ENCODE peak calls at places on chromosomes 5 and 9, in ten cellular contexts. H is A549, U is endothelial cell of umbilical vein, E is lower leg skin, R is neural crest cell, F is MM.1S, O is kidney, L is HFF-Myc, Y is heart left ventricle, C is AG09319. B is an unnamed sample.
A peak's percentile ranks its signal among the peaks of the same experiment; 100 is the strongest.

GRCh38 chr9:131467214-131467935 is 35.3 kb upstream of the POMT1 start:
- DNase-seq in H (no peak), U (no peak), E (no peak), R (no peak), F (no peak), O (no peak), L (no peak), Y (no peak), C (no peak), B (no peak)

GRCh38 chr5:122156724-122157325 is 27.5 kb downstream of the ZNF474 start:
- DNase-seq in H (peak; percentile 43), U (peak; percentile 42), E (no peak), R (no peak), F (peak; percentile 54), O (no peak), L (no peak), Y (no peak), C (no peak), B (no peak)

GRCh38 chr9:121278535-121279169 is 10.7 kb downstream of the GSN start:
- DNase-seq in H (peak; percentile 75), U (peak; percentile 84), E (peak; percentile 88), R (peak; percentile 48), F (peak; percentile 56), O (peak; percentile 80), L (peak; percentile 99), Y (peak; percentile 77), C (peak; percentile 98), B (peak; percentile 99)

GRCh38 chr9:14428781-14429230 is 114.9 kb upstream of the NFIB start:
- DNase-seq in H (peak; percentile 69), U (peak; percentile 68), E (peak; percentile 51), R (peak; percentile 87), F (peak; percentile 25), O (peak; percentile 76), L (peak; percentile 50), Y (peak; percentile 67), C (peak; percentile 52), B (no peak)

GRCh38 chr9:113542016-113542415 is 78.5 kb downstream of the RGS3 start:
- DNase-seq in H (no peak), U (no peak), E (no peak), R (no peak), F (no peak), O (no peak), L (no peak), Y (no peak), C (no peak), B (no peak)

GRCh38 chr9:130891699-130892502 is 4.7 kb downstream of the QRFP start:
- DNase-seq in H (no peak), U (no peak), E (no peak), R (peak; percentile 35), F (no peak), O (peak; percentile 46), L (no peak), Y (no peak), C (no peak), B (no peak)

GRCh38 chr9:74309654-74310053 is 187.5 kb upstream of the RORB start:
- DNase-seq in H (no peak), U (no peak), E (no peak), R (no peak), F (no peak), O (no peak), L (no peak), Y (no peak), C (no peak), B (no peak)

GRCh38 chr5:137847699-137848098 is 20.0 kb upstream of the MYOT start:
- DNase-seq in H (no peak), U (no peak), E (no peak), R (no peak), F (no peak), O (no peak), L (no peak), Y (peak; percentile 51), C (no peak), B (no peak)

GRCh38 chr9:86185872-86186271 is 73.6 kb downstream of the C9orf153 start:
- DNase-seq in H (no peak), U (no peak), E (no peak), R (no peak), F (no peak), O (no peak), L (no peak), Y (no peak), C (no peak), B (no peak)

GRCh38 chr5:90562331-90562730 is 3.7 kb downstream of the ADGRV1 start:
- DNase-seq in H (no peak), U (no peak), E (no peak), R (no peak), F (no peak), O (no peak), L (no peak), Y (no peak), C (no peak), B (no peak)

GRCh38 chr9:37283730-37284235 is 138.7 kb upstream of the GRHPR start:
- DNase-seq in H (peak; percentile 63), U (peak; percentile 41), E (no peak), R (no peak), F (no peak), O (no peak), L (no peak), Y (no peak), C (no peak), B (peak; percentile 17)

GRCh38 chr5:150523472-150524350 is 15.8 kb downstream of the NDST1 start:
- DNase-seq in H (peak; percentile 87), U (peak; percentile 69), E (no peak), R (peak; percentile 26), F (peak; percentile 23), O (peak; percentile 70), L (peak; percentile 61), Y (no peak), C (peak; percentile 52), B (no peak)

GRCh38 chr5:43049216-43049615 is 9.1 kb upstream of the ANXA2R start:
- DNase-seq in H (no peak), U (no peak), E (no peak), R (no peak), F (no peak), O (no peak), L (no peak), Y (no peak), C (no peak), B (no peak)

GRCh38 chr5:115465416-115465815 is 79.2 kb downstream of the FEM1C start:
- DNase-seq in H (no peak), U (no peak), E (no peak), R (no peak), F (no peak), O (no peak), L (no peak), Y (no peak), C (no peak), B (no peak)

GRCh38 chr9:129714393-129715051 is 38.3 kb downstream of the PTGES start:
- DNase-seq in H (no peak), U (no peak), E (no peak), R (no peak), F (no peak), O (no peak), L (no peak), Y (no peak), C (peak; percentile 70), B (no peak)

DNA sequence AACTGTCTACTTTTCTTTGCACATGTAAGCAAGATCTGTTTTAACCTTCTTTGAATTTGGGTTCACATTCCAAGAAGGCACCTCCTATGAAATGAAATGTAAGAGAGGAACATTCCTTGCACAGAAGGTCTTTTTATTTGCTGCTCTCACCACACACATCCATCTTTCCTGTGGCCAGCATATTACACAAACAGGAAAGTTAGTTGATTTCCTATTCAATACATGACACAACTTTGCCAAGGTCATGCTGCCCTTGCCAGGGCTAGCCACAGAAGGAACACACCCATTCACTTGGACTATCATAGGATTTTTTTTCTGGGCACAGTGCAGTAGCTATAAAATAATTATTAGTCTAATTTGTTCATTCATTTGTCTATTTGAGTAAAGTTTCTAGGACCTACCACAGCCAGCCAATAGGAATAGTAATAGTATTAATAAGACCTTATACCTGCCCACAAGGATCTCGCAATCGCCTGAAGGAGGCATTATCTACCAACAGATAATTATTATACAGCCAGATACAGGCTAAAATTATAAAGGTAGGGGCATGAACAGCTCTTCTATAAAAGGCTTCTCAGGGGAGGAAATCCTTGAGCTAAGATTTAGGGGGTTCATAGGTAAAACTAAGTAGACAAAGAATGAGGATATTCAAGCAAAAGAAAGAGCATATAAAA is 78.1 kb upstream of the NREP start:
- DNase-seq in H (no peak), U (peak; percentile 33), E (no peak), R (no peak), F (no peak), O (no peak), L (no peak), Y (no peak), C (no peak), B (no peak)
- TF ChIP-seq CTCF in H (no peak), U (no peak), E (no peak), R (no peak), F (no peak), O (no peak), L (no peak), Y (no peak), C (no peak), B (no peak)

GRCh38 chr5:124895236-124895635 is 148.8 kb upstream of the ZNF608 start:
- DNase-seq in H (no peak), U (no peak), E (no peak), R (no peak), F (no peak), O (no peak), L (no peak), Y (no peak), C (no peak), B (no peak)
- TF ChIP-seq CTCF in H (no peak), U (no peak), E (no peak), R (no peak), F (no peak), O (no peak), L (no peak), Y (no peak), C (no peak), B (no peak)

GRCh38 chr5:36602711-36603321 is 3.6 kb upstream of the SLC1A3 start:
- DNase-seq in H (peak; percentile 10), U (no peak), E (no peak), R (no peak), F (no peak), O (no peak), L (no peak), Y (peak; percentile 51), C (no peak), B (no peak)
- TF ChIP-seq CTCF in H (no peak), U (no peak), E (no peak), R (peak; percentile 18), F (peak; percentile 8), O (no peak), L (no peak), Y (no peak), C (no peak), B (no peak)

DNA sequence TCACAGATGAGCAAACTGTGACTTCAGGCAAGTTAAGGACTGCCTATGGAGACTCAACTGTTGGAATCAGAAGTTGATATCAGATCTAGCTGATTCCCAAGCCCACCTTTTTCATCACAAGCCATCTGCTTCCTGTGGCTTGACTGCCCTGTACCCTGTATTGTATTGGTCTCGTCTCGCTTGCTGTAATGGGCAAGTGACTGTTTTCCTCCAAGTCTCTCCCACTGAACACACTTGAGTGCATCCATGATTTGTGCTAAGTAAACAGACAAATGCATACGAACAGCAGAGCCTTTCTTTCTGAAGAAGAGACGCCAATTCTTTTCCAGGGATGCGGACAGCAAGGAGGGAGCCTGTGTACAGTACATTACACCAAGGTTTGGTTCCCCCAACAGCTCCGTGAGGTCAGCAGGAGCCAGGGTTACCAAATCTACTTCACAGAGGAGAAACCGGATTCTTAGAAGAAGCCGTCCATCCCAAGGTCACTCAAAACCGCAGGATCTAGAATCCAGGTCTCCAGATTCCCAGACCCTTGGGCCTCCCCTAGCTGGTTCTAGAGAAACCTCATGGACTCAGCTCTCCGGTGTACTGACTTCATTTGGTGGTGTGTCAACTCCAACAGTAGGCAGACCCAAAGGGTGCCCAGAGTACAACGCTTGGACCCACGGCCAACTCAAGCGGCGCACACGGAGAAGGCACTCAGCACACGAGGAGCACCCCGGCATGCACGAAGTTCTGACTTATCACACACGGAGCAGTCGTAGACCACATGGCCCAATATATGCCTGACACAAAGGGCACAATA is 1.2 kb downstream of the BAG1 start:
- DNase-seq in H (no peak), U (peak; percentile 60), E (no peak), R (peak; percentile 13), F (peak; percentile 28), O (no peak), L (no peak), Y (no peak), C (no peak), B (no peak)
- TF ChIP-seq CTCF in H (no peak), U (no peak), E (no peak), R (no peak), F (no peak), O (no peak), L (no peak), Y (no peak), C (no peak), B (no peak)